ENCODE peak calls at places on chromosomes 3 and 15, in eight cellular contexts. Q, P, A, Y, M, J, G and U are unnamed samples. For H3K9me3, the result is how much of the 10 kb centered on the place peaks cover.

GRCh38 chr15:80695099-80695910 is at the start of gene ABHD17C:
- DNase-seq in Q (no peak), P (peak), A (peak), Y (peak), M (peak), J (no peak), G (peak), U (peak)

GRCh38 chr15:35505816-35506215 is 40.1 kb downstream of the DPH6 start:
- DNase-seq in Q (no peak), P (no peak), A (no peak), Y (no peak), M (no peak), J (no peak), G (no peak), U (no peak)

GRCh38 chr3:160473978-160474377 is 24.4 kb upstream of the TRIM59 start:
- DNase-seq in Q (no peak), P (no peak), A (no peak), Y (no peak), M (no peak), J (no peak), G (no peak), U (no peak)

GRCh38 chr15:37616215-37616614 is 318.2 kb upstream of the TMCO5A start:
- DNase-seq in Q (no peak), P (no peak), A (no peak), Y (no peak), M (no peak), J (no peak), G (no peak), U (no peak)

GRCh38 chr3:110533089-110533488 is 538.5 kb upstream of the NECTIN3 start:
- DNase-seq in Q (no peak), P (no peak), A (no peak), Y (no peak), M (no peak), J (no peak), G (no peak), U (no peak)

GRCh38 chr15:57946491-57947048 is 118.9 kb downstream of the ALDH1A2 start:
- DNase-seq in Q (no peak), P (no peak), A (no peak), Y (no peak), M (no peak), J (no peak), G (no peak), U (no peak)

GRCh38 chr15:28913171-28913765 is 27.5 kb downstream of the APBA2 start:
- DNase-seq in Q (no peak), P (no peak), A (no peak), Y (no peak), M (no peak), J (no peak), G (peak), U (peak)

GRCh38 chr3:138479355-138479964 is 45.0 kb downstream of the ESYT3 start:
- DNase-seq in Q (no peak), P (no peak), A (peak), Y (no peak), M (no peak), J (peak), G (peak), U (peak)

GRCh38 chr3:169867584-169868211 is 2.0 kb downstream of the LRRC31 start:
- DNase-seq in Q (no peak), P (no peak), A (no peak), Y (no peak), M (no peak), J (no peak), G (no peak), U (no peak)

GRCh38 chr15:56934269-56934668 is 15.8 kb downstream of the TCF12 start:
- DNase-seq in Q (no peak), P (no peak), A (no peak), Y (no peak), M (no peak), J (no peak), G (no peak), U (peak)

GRCh38 chr3:114079761-114080160 is 23.2 kb downstream of the QTRT2 start:
- DNase-seq in Q (no peak), P (no peak), A (peak), Y (no peak), M (no peak), J (no peak), G (no peak), U (peak)

GRCh38 chr3:194740859-194741486 is 55.3 kb downstream of the FAM43A start:
- DNase-seq in Q (no peak), P (no peak), A (peak), Y (no peak), M (no peak), J (peak), G (peak), U (peak)

GRCh38 chr15:97129684-97130083 is 799.2 kb downstream of the NR2F2 start:
- DNase-seq in Q (no peak), P (no peak), A (no peak), Y (no peak), M (no peak), J (no peak), G (no peak), U (no peak)

GRCh38 chr3:197354195-197355059 is 56.0 kb upstream of the DLG1 start:
- DNase-seq in Q (no peak), P (peak), A (no peak), Y (peak), M (peak), J (no peak), G (no peak), U (peak)

GRCh38 chr3:164049836-164050235 is 1028.5 kb downstream of the SI start:
- DNase-seq in Q (no peak), P (no peak), A (no peak), Y (no peak), M (no peak), J (no peak), G (no peak), U (no peak)

GRCh38 chr3:169964176-169964575 is 2.4 kb upstream of the SEC62 start:
- DNase-seq in Q (no peak), P (no peak), A (no peak), Y (no peak), M (no peak), J (no peak), G (no peak), U (peak)

GRCh38 chr3:71010731-71011455 is 572.6 kb downstream of the FOXP1 start:
- DNase-seq in Q (no peak), P (no peak), A (no peak), Y (no peak), M (no peak), J (no peak), G (no peak), U (no peak)

GRCh38 chr3:196569003-196569516 is 600 bp downstream of the FBXO45 start:
- DNase-seq in Q (no peak), P (peak), A (peak), Y (peak), M (no peak), J (no peak), G (peak), U (peak)

DNA sequence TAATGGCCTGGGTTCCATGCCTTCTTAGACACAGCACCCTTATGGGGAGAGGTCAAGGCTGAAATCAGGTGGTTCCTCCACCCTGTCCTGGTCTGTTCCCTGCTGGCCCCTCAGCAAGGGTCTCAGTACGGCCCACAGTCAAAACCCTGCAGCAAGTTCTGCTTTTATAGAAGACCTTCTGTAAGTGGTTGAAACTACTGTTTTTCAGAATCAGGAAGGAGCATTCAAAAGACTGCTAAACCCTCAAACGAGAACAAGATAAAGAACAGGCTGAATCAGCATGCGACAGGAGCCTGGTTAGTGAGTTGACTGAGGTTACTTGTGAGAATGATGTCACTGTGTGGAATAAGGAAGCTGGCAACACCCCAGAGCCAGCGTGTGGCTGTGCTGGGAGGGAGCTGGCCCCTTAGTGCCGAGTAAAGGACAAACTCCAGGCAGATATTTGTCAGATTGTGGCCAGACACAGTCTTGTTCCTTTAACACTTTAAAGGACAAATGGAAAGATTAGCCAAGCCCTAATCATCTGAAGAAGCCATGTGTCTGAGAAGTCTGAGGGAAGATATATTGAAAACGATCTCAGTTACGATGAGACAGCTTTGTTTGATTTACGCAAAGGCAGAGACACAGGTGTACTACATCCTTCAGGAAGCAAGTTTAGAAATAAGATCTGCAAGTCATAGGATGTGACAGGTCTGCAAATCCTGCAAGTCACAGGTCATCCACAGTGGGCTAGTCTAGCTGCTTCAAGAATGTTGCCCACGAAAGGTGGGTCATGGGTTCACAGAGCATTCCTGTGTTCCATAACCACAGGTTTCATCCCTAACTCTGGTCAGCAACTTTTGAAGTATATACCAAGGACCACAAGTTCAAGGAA is 54.0 kb downstream of the B3GNT5 start:
- DNase-seq in Q (peak), P (no peak), A (no peak), Y (peak), M (no peak), J (no peak), G (no peak), U (peak)
- H3K27ac ChIP-seq in Q (peak), P (no peak), A (no peak), Y (peak), M (no peak), J (no peak), G (peak), U (no peak)

GRCh38 chr3:49900491-49901153 is 3.1 kb downstream of the MST1R start:
- DNase-seq in Q (no peak), P (no peak), A (no peak), Y (peak), M (no peak), J (peak), G (peak), U (no peak)

GRCh38 chr3:49901351-49902339 is 2.0 kb downstream of the MST1R start:
- DNase-seq in Q (no peak), P (no peak), A (no peak), Y (no peak), M (no peak), J (no peak), G (no peak), U (no peak)

GRCh38 chr3:49906004-49906860 is 2.6 kb upstream of the MST1R start:
- DNase-seq in Q (no peak), P (peak), A (peak), Y (peak), M (peak), J (peak), G (peak), U (peak)

GRCh38 chr3:49902511-49903345 is 945 bp downstream of the MST1R start:
- DNase-seq in Q (no peak), P (no peak), A (no peak), Y (no peak), M (no peak), J (no peak), G (no peak), U (no peak)

DNA sequence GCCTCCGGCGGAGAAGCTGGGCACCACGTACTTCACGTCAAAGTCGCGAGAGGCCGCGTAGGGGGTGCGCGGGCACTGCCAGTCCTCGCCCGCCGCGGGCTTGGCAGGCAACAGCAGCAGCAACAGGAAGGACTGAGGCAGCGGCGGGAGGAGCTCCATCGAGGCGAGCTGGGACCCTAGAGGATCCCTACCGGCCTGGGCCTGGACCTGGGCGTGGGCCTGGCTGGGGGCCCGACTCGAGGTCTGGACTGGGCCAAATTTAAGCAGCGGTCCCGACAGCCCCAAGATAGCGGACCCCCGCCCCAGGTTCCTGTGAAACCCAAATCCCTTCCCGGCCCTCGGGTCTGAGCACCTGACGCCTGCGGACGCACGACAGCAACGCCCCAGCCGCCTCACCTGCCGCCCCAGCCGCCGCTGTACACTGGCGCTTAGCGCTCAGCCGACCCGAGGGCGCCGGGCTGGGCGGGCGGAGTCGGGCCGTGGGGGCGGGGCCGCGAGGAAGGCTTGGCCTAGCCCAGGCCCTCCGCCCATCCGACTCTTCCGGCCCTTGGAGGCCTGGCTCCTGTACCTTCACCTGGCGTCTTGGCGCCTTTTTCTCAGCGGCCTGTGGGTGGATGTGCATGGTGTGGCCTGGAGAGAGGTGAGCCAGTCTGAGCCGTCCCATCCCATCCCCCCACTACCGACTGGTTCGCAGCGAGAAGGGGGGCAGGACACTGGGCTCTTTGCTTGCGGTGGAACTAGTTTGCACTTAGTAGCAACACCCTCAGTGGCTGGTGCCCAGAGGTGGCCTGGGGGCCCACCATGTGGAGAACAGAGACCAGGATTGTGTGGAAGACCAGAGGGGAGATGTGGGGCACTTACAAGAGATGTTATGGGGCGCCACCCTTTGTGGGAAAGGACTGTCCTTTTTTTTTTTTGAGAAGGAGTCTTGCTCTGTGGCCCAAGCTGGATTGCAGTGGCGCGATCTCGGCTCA is at the start of gene MST1R:
- DNase-seq in Q (peak), P (peak), A (peak), Y (peak), M (peak), J (peak), G (peak), U (peak)
- H3K4me3 ChIP-seq in Q (peak), P (peak), A (peak), Y (peak), M (peak), J (peak), G (peak), U (no peak)

DNA sequence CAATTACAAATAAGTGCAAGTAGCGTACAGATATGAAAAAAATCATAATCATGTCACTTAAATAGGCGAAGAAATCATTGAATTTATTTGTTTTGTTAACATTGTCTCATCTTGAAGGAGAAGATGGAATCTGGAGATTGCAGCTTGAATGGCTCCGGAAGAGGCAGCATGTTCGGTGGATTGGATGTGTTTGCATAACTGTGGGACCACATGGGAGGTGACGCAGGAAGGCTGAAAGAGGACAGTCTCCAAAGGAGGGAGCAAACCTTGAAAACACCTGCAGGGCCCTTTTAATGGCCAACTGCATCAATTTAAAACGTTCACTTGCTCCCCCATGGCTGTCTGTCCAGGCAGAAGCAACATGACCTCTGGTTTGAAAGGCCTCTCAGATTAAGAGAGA is 61.3 kb downstream of the CHL1 start:
- DNase-seq in Q (no peak), P (no peak), A (no peak), Y (no peak), M (no peak), J (no peak), G (no peak), U (no peak)
- H3K9me3 ChIP-seq in Q (under half), P (under half), A (under half), Y (under half), M (under half), J (under half), G (under half), U (under half)

GRCh38 chr3:44418549-44418948 is 58.9 kb downstream of the ZNF445 start:
- DNase-seq in Q (no peak), P (no peak), A (no peak), Y (no peak), M (no peak), J (peak), G (no peak), U (no peak)

GRCh38 chr3:44420676-44421075 is 56.8 kb downstream of the ZNF445 start:
- DNase-seq in Q (no peak), P (no peak), A (no peak), Y (no peak), M (no peak), J (no peak), G (no peak), U (no peak)

GRCh38 chr3:44419923-44420650 is 57.4 kb downstream of the ZNF445 start:
- DNase-seq in Q (no peak), P (no peak), A (no peak), Y (no peak), M (no peak), J (no peak), G (no peak), U (no peak)

GRCh38 chr3:44421280-44421679 is 56.2 kb downstream of the ZNF445 start:
- DNase-seq in Q (no peak), P (no peak), A (no peak), Y (no peak), M (no peak), J (no peak), G (no peak), U (no peak)

DNA sequence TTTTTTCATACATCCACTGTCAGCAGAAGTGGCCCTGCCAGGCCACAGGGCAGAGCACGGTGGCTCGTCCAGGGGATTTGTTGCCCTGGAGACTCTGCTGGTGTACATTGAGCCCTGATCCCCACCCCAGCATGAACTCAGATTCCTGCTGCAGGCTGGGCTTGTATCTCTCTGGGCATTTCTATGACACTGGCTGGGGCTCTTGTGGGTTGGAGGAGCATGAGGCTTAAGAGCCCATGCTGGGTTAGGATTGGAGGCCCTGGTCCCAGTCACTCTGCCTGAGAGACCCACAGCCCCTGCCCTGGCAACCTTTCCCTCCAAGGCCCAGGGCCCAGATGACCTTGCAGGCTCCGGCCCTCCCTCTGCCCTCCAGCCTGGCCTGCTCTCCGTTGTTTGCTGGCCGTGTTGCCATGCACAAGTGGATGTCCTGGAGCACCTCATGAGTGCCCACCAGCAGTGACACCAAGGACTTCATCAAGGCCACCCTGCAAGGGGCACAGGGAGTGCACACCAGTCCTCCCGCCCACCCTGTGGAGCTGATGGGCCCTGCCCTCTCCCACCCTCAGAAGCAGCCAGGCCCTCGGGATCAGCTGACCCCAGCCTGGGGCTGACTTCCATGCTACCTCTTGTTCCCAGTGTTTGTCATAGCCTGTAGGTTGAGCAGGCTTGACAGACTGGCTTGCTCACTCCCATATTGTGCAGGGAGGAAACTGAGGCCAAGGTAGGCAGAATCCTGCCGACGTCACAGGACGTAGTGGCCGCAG is 58.1 kb downstream of the ZNF445 start:
- DNase-seq in Q (no peak), P (no peak), A (no peak), Y (no peak), M (no peak), J (no peak), G (no peak), U (no peak)
- H3K27ac ChIP-seq in Q (no peak), P (no peak), A (no peak), Y (no peak), M (no peak), J (no peak), G (no peak), U (no peak)

GRCh38 chr3:50503947-50504346 is 513 bp upstream of the CACNA2D2 start:
- DNase-seq in Q (no peak), P (no peak), A (no peak), Y (no peak), M (peak), J (no peak), G (no peak), U (peak)

GRCh38 chr3:50502225-50502583 is 1.2 kb downstream of the CACNA2D2 start:
- DNase-seq in Q (no peak), P (no peak), A (no peak), Y (no peak), M (no peak), J (no peak), G (no peak), U (no peak)

GRCh38 chr3:50504681-50505080 is 1.2 kb upstream of the CACNA2D2 start:
- DNase-seq in Q (no peak), P (no peak), A (no peak), Y (no peak), M (no peak), J (no peak), G (no peak), U (no peak)

GRCh38 chr3:50502584-50503423 is 630 bp downstream of the CACNA2D2 start:
- DNase-seq in Q (no peak), P (no peak), A (no peak), Y (no peak), M (peak), J (no peak), G (no peak), U (no peak)

DNA sequence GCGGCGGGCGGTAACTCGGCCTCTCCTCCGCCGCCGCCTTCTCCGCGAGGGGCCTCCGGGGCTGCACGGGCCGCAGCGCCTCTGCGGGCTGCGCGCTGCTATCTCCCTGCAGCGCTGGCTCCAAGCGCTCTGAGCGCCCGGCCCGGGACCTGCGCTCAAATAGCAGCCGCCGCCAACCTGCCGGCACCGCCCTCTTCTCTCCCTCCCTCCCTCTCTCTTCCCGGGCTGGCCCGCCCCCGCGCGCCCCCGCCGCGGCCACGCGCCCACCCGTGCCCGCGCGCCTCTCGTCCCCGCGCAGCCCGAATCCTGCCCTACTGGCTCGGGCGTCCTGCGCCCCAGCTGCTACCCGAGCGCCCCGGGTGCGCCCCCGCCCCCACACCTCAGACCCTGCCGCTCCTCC is at the start of gene CACNA2D2:
- DNase-seq in Q (no peak), P (peak), A (no peak), Y (peak), M (peak), J (peak), G (peak), U (peak)
- H3K4me3 ChIP-seq in Q (peak), P (peak), A (no peak), Y (peak), M (peak), J (peak), G (peak), U (peak)